ENCODE peak calls at places on chromosome 5, in six cellular contexts. O, U, W, J, L and D are unnamed samples.

GRCh38 chr5:137051165-137051564 is 448.0 kb downstream of the SPOCK1 start:
- DNase-seq in O (no peak), J (no peak), W (no peak), L (no peak), U (no peak), D (no peak)

GRCh38 chr5:97998946-97999345 is 774.5 kb upstream of the RGMB start:
- DNase-seq in U (no peak), L (no peak), O (no peak), J (peak; percentile 7), W (no peak), D (no peak)

GRCh38 chr5:10704949-10705621 is 55.9 kb downstream of the DAP start:
- DNase-seq in U (peak; percentile 87), W (no peak), O (no peak), L (no peak), J (peak; percentile 78), D (no peak)

GRCh38 chr5:98899456-98899855 is 29.4 kb downstream of the CHD1 start:
- DNase-seq in L (no peak), U (no peak), O (no peak), W (no peak), J (no peak), D (no peak)

GRCh38 chr5:132437604-132438275 is 52.8 kb downstream of the IRF1 start:
- DNase-seq in J (peak; percentile 94), W (peak; percentile 43), U (peak; percentile 89), L (peak; percentile 63), O (peak; percentile 84), D (peak; percentile 91)

GRCh38 chr5:10594591-10595210 is 30.8 kb downstream of the ANKRD33B start:
- DNase-seq in W (no peak), U (peak; percentile 79), O (peak; percentile 43), J (peak; percentile 47), L (no peak), D (no peak)

GRCh38 chr5:156475831-156476551 is 149.0 kb downstream of the SGCD start:
- DNase-seq in L (no peak), U (peak; percentile 93), O (peak; percentile 78), W (no peak), J (peak; percentile 89), D (peak; percentile 84)

GRCh38 chr5:99169309-99169708 is 240.5 kb upstream of the CHD1 start:
- DNase-seq in L (no peak), O (no peak), J (peak; percentile 0), W (no peak), U (peak; percentile 35), D (no peak)

GRCh38 chr5:132086277-132086794 is 12.7 kb downstream of the CSF2 start:
- DNase-seq in J (peak; percentile 98), L (no peak), O (peak; percentile 75), W (no peak), U (peak; percentile 95), D (peak; percentile 100)

GRCh38 chr5:69024241-69024651 is 69.6 kb upstream of the SLC30A5 start:
- DNase-seq in L (peak; percentile 73), U (peak; percentile 19), W (no peak), O (no peak), J (peak; percentile 77), D (no peak)

GRCh38 chr5:50968296-50969206 is 302.1 kb downstream of the PARP8 start:
- DNase-seq in J (no peak), U (no peak), W (no peak), O (no peak), L (peak; percentile 12), D (no peak)

GRCh38 chr5:118703241-118703640 is 285.1 kb downstream of the DTWD2 start:
- DNase-seq in J (no peak), W (no peak), O (no peak), L (no peak), U (no peak), D (no peak)

GRCh38 chr5:118711727-118712126 is 276.6 kb downstream of the DTWD2 start:
- DNase-seq in W (no peak), O (no peak), L (no peak), U (no peak), J (no peak), D (no peak)

GRCh38 chr5:118700510-118700909 is 287.8 kb downstream of the DTWD2 start:
- DNase-seq in J (no peak), U (no peak), O (no peak), W (no peak), L (no peak), D (no peak)

GRCh38 chr5:118701796-118702195 is 286.6 kb downstream of the DTWD2 start:
- DNase-seq in O (no peak), J (no peak), W (no peak), U (no peak), L (no peak), D (no peak)

GRCh38 chr5:118705931-118706330 is 282.4 kb downstream of the DTWD2 start:
- DNase-seq in W (no peak), O (no peak), L (no peak), U (no peak), J (no peak), D (no peak)
- H3K9me3 ChIP-seq in W (no peaks in the 10 kb centered on the region), O (peaks cover 21% of the 10 kb centered on the region), L (no peaks in the 10 kb centered on the region), U (no peaks in the 10 kb centered on the region), J (no peaks in the 10 kb centered on the region), D (peaks cover 5% of the 10 kb centered on the region)

GRCh38 chr5:173231381-173231766 is 3.6 kb downstream of the NKX2-5 start:
- DNase-seq in O (no peak), J (no peak), U (no peak), W (no peak), L (no peak), D (no peak)

GRCh38 chr5:173233347-173234128 is 1.5 kb downstream of the NKX2-5 start:
- DNase-seq in J (no peak), U (no peak), W (no peak), O (no peak), L (no peak), D (peak; percentile 22)

GRCh38 chr5:173234129-173234793 is 745 bp downstream of the NKX2-5 start:
- DNase-seq in J (no peak), W (no peak), L (no peak), U (no peak), O (no peak), D (peak; percentile 54)

GRCh38 chr5:173231996-173232498 is 3.0 kb downstream of the NKX2-5 start:
- DNase-seq in U (no peak), W (no peak), L (no peak), J (no peak), O (no peak), D (no peak)

DNA sequence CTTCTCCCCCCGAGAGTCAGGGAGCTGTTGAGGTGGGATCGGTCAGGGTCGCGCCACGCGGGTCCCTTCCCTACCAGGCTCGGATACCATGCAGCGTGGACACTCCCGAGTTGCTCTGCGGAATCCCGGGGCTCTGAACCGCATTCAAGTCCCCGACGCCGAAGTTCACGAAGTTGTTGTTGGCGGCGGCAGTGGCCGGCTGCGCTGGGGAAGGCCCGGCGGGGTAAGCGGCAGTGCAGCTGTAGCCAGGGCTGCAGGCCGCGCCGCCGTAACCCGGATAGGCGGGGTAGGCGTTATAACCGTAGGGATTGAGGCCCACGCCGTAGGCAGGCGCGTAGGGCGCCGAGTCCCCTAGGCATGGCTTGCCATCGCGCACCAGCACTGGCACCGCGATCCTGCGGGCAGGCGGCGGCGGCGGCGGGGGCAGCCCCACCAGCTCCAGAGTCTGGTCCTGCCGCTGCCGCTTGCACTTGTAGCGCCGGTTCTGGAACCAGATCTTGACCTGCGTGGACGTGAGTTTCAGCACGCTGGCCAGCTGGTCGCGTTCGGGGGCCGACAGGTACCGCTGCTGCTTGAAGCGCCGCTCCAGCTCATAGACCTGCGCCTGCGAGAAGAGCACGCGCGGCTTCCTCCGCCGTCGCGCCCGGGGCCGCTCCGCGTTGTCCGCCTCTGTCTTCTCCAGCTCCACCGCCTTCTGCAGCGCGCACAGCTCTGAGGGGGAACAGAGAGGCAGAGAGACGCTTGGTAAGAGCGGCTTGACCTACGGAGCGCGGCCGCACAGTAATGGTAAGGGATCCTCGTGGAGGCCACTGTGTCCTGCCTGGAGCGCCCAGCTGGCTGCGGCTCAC is 2.3 kb downstream of the NKX2-5 start:
- DNase-seq in J (no peak), L (no peak), W (no peak), U (peak; percentile 10), O (no peak), D (no peak)
- H3K4me3 ChIP-seq in J (peak overlapping the region; percentile 96), L (no peak overlapping the region), W (no peak overlapping the region), U (no peak overlapping the region), O (peak overlapping the region; percentile 80), D (peak overlapping the region; percentile 76)

GRCh38 chr5:168135897-168136296 is 155.5 kb upstream of the WWC1 start:
- DNase-seq in U (no peak), J (no peak), O (no peak), W (no peak), L (no peak), D (no peak)

GRCh38 chr5:168132186-168132585 is 159.3 kb upstream of the WWC1 start:
- DNase-seq in U (peak; percentile 57), L (no peak), J (peak; percentile 7), O (no peak), W (no peak), D (no peak)

GRCh38 chr5:168140256-168140655 is 151.2 kb upstream of the WWC1 start:
- DNase-seq in U (no peak), J (no peak), L (no peak), O (no peak), W (no peak), D (no peak)

GRCh38 chr5:168137265-168137664 is 154.2 kb upstream of the WWC1 start:
- DNase-seq in J (no peak), O (no peak), L (no peak), U (no peak), W (no peak), D (no peak)

GRCh38 chr5:168136340-168136739 is 155.1 kb upstream of the WWC1 start:
- DNase-seq in O (no peak), U (no peak), W (no peak), L (peak; percentile 74), J (no peak), D (no peak)
- H3K27me3 ChIP-seq in O (no peaks in the 10 kb centered on the region), U (no peaks in the 10 kb centered on the region), W (no peaks in the 10 kb centered on the region), L (no peaks in the 10 kb centered on the region), J (no peaks in the 10 kb centered on the region), D (no peaks in the 10 kb centered on the region)

GRCh38 chr5:2917524-2917923 is 166.0 kb upstream of the IRX2 start:
- DNase-seq in W (no peak), L (no peak), U (no peak), O (peak; percentile 28), J (no peak), D (no peak)

GRCh38 chr5:2921176-2921575 is 169.7 kb upstream of the IRX2 start:
- DNase-seq in U (no peak), W (no peak), L (no peak), O (no peak), J (no peak), D (no peak)

GRCh38 chr5:2921651-2922050 is 170.2 kb upstream of the IRX2 start:
- DNase-seq in L (no peak), J (no peak), U (no peak), W (no peak), O (no peak), D (no peak)

GRCh38 chr5:2920312-2920711 is 168.8 kb upstream of the IRX2 start:
- DNase-seq in U (no peak), O (no peak), W (no peak), J (no peak), L (no peak), D (no peak)

DNA sequence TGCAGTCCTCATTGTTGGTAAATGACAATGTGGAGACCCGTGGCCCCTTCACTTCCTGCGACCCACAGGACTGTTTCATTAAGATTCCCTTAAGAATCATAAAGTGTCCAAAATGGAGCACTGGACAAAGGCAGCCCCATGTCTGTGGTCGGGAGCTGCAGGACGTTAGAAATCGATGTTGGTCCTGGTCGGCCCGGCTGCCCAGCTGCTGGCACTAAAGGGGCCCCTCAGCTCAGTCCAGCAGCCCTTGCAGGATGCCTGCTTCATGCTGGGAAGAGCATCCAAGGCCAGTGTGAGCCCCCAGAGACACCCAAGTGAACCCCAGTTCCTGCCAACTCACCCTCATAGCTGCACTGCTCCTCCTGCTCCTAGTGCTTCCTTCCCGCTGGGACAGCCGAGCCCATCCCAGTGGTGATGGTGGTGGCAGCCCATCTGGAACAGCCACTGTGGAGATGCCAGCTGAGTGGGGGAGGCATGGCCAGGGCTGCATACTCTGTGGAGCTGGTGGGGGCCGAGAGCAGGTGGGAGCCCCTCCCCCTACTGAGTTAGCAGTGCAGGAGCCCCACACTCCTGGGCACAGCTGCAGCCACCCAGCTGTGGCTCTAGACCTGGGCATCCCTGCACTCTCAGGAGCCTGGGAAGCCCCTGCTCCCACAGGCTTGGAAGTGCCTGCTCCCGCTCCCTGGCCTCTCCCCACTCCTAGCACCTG is 168.0 kb upstream of the IRX2 start:
- DNase-seq in O (no peak), J (no peak), W (no peak), U (no peak), L (no peak), D (no peak)
- H3K9me3 ChIP-seq in O (peaks cover 4% of the 10 kb centered on the region), J (no peaks in the 10 kb centered on the region), W (no peaks in the 10 kb centered on the region), U (no peaks in the 10 kb centered on the region), L (no peaks in the 10 kb centered on the region), D (no peaks in the 10 kb centered on the region)